ENCODE peak calls at places on chromosomes 7 and 10, in nine cellular contexts. F is transverse colon, L is suprapubic skin, I is GM23338, X is GM12878, Y is HCT116, V is breast epithelium, J is sigmoid colon, B is prostate gland. O is an unnamed sample.

GRCh38 chr10:34370121-34370520 is 445.0 kb downstream of the PARD3 start:
- DNase-seq in F (no peak), L (no peak), I (no peak), X (no peak), Y (no peak), V (no peak), J (no peak), B (no peak), O (no peak)

GRCh38 chr10:119217937-119218579 is 10.7 kb downstream of the GRK5 start:
- DNase-seq in F (no peak), L (no peak), I (no peak), X (no peak), Y (no peak), V (no peak), J (peak), B (no peak), O (no peak)

GRCh38 chr7:159158125-159158887 is 13.6 kb upstream of the VIPR2 start:
- DNase-seq in F (no peak), L (no peak), I (no peak), X (no peak), Y (no peak), V (peak), J (no peak), B (no peak), O (no peak)

GRCh38 chr7:706721-707120 is 19.8 kb upstream of the DNAAF5 start:
- DNase-seq in F (peak), L (peak), I (no peak), X (no peak), Y (no peak), V (no peak), J (peak), B (no peak), O (peak)

GRCh38 chr10:28678687-28679457 is 1.6 kb downstream of the BAMBI start:
- DNase-seq in F (no peak), L (no peak), I (no peak), X (no peak), Y (no peak), V (no peak), J (no peak), B (no peak), O (no peak)

GRCh38 chr7:47327698-47328391 is 254.1 kb downstream of the TNS3 start:
- DNase-seq in F (peak), L (no peak), I (peak), X (no peak), Y (no peak), V (peak), J (peak), B (peak), O (peak)

GRCh38 chr7:105666324-105666723 is 85.0 kb upstream of the EFCAB10 start:
- DNase-seq in F (no peak), L (no peak), I (no peak), X (no peak), Y (no peak), V (no peak), J (no peak), B (no peak), O (no peak)

GRCh38 chr10:92573091-92573797 is 649 bp downstream of the IDE start:
- DNase-seq in F (peak), L (no peak), I (peak), X (no peak), Y (no peak), V (no peak), J (peak), B (peak), O (peak)

GRCh38 chr10:95176101-95176500 is 17.9 kb upstream of the ACSM6 start:
- DNase-seq in F (no peak), L (no peak), I (no peak), X (no peak), Y (no peak), V (no peak), J (no peak), B (no peak), O (no peak)

GRCh38 chr10:69731184-69731583 is 70.5 kb upstream of the COL13A1 start:
- DNase-seq in F (no peak), L (no peak), I (no peak), X (no peak), Y (no peak), V (no peak), J (peak), B (no peak), O (no peak)

GRCh38 chr10:73106301-73106700 is 4.0 kb upstream of the NUDT13 start:
- DNase-seq in F (no peak), L (no peak), I (no peak), X (no peak), Y (no peak), V (no peak), J (no peak), B (no peak), O (no peak)

GRCh38 chr10:1183746-1184145 is 127.6 kb downstream of the WDR37 start:
- DNase-seq in F (no peak), L (no peak), I (no peak), X (no peak), Y (no peak), V (no peak), J (peak), B (no peak), O (no peak)

GRCh38 chr7:46468753-46469356 is 547.8 kb upstream of the IGFBP3 start:
- DNase-seq in F (no peak), L (no peak), I (peak), X (no peak), Y (peak), V (no peak), J (no peak), B (no peak), O (no peak)

GRCh38 chr10:16586358-16587138 is 64.9 kb upstream of the C1QL3 start:
- DNase-seq in F (no peak), L (no peak), I (no peak), X (peak), Y (no peak), V (no peak), J (no peak), B (no peak), O (no peak)

GRCh38 chr10:70528726-70529362 is 50.3 kb downstream of the PALD1 start:
- DNase-seq in F (no peak), L (no peak), I (peak), X (no peak), Y (peak), V (no peak), J (no peak), B (no peak), O (no peak)

GRCh38 chr10:44979281-44980181 is 922 bp upstream of the DEPP1 start:
- DNase-seq in F (no peak), L (peak), I (no peak), X (no peak), Y (no peak), V (no peak), J (peak), B (no peak), O (no peak)

GRCh38 chr7:6254891-6255290 is 17.5 kb downstream of the CYTH3 start:
- DNase-seq in F (no peak), L (no peak), I (no peak), X (no peak), Y (no peak), V (no peak), J (no peak), B (no peak), O (no peak)

GRCh38 chr10:129541208-129541607 is 74.2 kb downstream of the MGMT start:
- DNase-seq in F (no peak), L (no peak), I (no peak), X (no peak), Y (no peak), V (no peak), J (no peak), B (no peak), O (no peak)

GRCh38 chr7:17275749-17276671 is 22.4 kb upstream of the AHR start:
- DNase-seq in F (no peak), L (no peak), I (no peak), X (no peak), Y (no peak), V (no peak), J (no peak), B (peak), O (no peak)
- TF ChIP-seq POLR2AphosphoS5 in F (peak), L (no peak), I (no peak), X (no peak), Y (no peak), V (no peak), J (no peak), B (peak), O (no peak)

DNA sequence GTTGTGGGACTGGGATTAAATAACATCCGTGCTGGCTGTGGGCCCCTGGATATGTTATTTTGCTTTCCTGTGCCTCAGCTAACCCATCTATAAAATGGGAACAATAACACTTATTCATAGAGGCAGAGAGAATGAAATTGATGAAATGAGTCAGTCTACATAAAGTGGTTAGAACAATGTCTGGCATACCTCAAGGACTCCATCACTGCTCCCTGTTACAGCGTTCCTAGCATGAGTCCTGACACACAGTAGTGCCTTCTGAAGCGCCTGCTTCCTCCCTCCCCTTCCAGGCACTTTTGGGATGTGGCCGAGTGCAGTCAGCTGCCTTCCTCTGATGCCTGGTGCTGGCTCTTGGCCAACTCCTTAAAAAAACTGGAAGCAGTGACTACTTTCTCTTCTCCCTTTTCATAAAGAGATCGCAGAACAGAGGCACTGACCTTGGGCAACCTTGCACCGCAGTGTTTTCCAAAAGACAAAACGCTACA is 108.4 kb upstream of the ZMIZ1 start:
- DNase-seq in F (peak), L (no peak), I (no peak), X (no peak), Y (no peak), V (peak), J (peak), B (peak), O (peak)
- TF ChIP-seq POLR2AphosphoS5 in F (peak), L (no peak), I (no peak), X (no peak), Y (no peak), V (peak), J (peak), B (peak), O (no peak)

GRCh38 chr10:116973946-116974345 is 31.0 kb downstream of the SHTN1 start:
- DNase-seq in F (no peak), L (no peak), I (peak), X (no peak), Y (no peak), V (no peak), J (no peak), B (no peak), O (no peak)

GRCh38 chr10:116978906-116979305 is 26.1 kb downstream of the SHTN1 start:
- DNase-seq in F (no peak), L (no peak), I (no peak), X (no peak), Y (no peak), V (no peak), J (no peak), B (no peak), O (no peak)

GRCh38 chr10:116972136-116972535 is 32.9 kb downstream of the SHTN1 start:
- DNase-seq in F (no peak), L (no peak), I (no peak), X (no peak), Y (no peak), V (no peak), J (no peak), B (no peak), O (no peak)

GRCh38 chr10:116973371-116973905 is 31.5 kb downstream of the SHTN1 start:
- DNase-seq in F (no peak), L (no peak), I (no peak), X (no peak), Y (no peak), V (no peak), J (no peak), B (no peak), O (no peak)

DNA sequence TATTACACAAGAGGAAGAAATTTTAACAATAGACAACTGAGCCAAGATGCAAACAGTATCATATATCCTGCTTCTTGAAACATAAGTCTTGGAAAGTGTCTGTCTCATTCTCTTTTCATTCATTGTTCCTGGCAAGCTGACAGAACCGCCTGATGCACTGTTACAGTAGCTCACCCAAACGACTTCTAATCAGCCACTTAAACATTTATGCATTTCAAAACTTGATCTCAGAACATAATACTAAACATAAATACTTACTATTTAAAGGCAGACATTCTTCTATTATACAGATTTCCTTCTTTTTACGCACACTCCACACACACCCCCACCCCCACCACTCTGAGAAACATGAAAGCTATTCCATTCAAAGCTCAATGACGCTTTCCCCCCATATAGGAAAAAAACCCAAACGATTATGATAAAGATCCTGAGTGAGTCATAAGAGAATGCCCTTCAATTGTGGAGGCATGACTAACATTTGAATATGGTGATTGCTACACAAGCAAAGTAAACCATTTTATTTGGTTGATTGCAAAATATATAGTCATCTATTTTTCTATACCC is 30.5 kb downstream of the SHTN1 start:
- DNase-seq in F (no peak), L (no peak), I (no peak), X (no peak), Y (peak), V (no peak), J (no peak), B (no peak), O (no peak)
- TF ChIP-seq POLR2AphosphoS5 in F (no peak), L (no peak), I (no peak), X (no peak), Y (no peak), V (no peak), J (no peak), B (no peak), O (no peak)

GRCh38 chr10:17662193-17663138 is 18.5 kb downstream of the STAM start:
- DNase-seq in F (no peak), L (no peak), I (no peak), X (no peak), Y (no peak), V (no peak), J (no peak), B (no peak), O (no peak)
- TF ChIP-seq POLR2AphosphoS5 in F (no peak), L (no peak), I (no peak), X (no peak), Y (no peak), V (no peak), J (no peak), B (no peak), O (no peak)

GRCh38 chr7:152663926-152664325 is 12.0 kb downstream of the XRCC2 start:
- DNase-seq in F (no peak), L (no peak), I (no peak), X (no peak), Y (no peak), V (no peak), J (no peak), B (no peak), O (no peak)
- TF ChIP-seq POLR2AphosphoS5 in F (no peak), L (no peak), I (no peak), X (no peak), Y (no peak), V (no peak), J (no peak), B (no peak), O (no peak)

DNA sequence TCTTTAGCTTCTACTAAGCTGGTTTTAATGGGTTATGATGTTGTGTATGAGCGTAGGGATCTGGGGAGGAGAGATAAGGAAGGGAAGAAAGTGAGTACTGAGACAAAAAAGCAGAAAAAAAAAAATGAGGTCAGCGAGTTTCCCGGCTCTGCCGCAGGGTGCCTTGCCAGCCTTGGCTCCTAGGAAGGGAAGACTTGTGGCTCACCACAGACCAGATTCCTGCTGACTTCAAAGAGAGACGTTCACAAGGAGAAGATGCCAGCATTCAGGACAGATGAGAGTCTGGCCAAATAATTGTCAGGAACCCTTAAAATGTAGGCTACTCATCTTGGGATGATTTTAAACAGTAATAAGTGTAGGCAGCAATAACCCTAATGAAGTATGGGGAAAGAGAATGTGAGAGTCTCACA is 11.4 kb upstream of the FAS start:
- DNase-seq in F (no peak), L (no peak), I (no peak), X (no peak), Y (no peak), V (peak), J (peak), B (peak), O (no peak)
- TF ChIP-seq POLR2AphosphoS5 in F (peak), L (no peak), I (no peak), X (no peak), Y (no peak), V (peak), J (peak), B (peak), O (no peak)

GRCh38 chr10:84424731-84425165 is 96.4 kb downstream of the CCSER2 start:
- DNase-seq in F (peak), L (peak), I (peak), X (peak), Y (peak), V (peak), J (peak), B (peak), O (peak)
- TF ChIP-seq POLR2AphosphoS5 in F (peak), L (no peak), I (no peak), X (no peak), Y (no peak), V (no peak), J (peak), B (peak), O (peak)

DNA sequence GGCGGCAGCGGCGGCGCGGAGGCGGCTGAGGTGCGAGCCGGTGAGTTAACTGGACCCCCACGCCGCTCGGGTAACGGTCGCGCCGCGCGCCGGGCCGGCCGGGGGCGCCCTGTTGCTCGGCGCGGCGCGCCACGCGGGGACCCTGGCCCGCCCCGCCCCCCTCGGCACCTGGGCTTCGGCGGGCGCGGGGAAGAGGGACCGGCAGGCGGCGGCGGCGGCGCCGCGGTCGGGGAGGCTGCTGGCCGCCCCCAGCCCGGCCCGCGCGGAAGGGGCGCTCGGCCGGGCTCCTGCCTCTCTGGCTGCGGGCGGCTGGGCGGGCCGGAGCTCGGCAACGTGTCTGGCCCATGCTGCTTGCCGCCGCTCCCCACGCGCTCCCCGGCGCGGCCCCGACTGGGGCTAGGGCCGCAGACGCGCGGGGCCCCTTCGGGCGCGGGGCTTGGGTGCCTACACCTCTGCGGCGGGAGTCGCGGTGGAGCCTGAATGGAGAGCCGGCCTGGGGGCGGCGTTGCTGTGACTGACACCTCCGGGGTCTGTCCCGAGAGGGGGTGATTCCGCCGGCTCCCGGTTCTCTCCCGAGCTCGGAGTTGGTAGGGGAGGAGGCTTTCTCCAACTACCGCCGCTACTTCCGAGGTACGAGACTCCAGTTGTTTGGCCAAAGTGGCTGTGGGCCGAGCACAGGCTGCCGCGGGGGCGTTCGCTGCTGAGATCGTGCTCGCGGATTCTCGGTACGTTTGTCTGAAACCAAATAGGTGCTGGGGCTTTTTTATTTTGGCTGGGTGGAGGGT is 494 bp downstream of the PALS2 start:
- DNase-seq in F (peak), L (peak), I (peak), X (no peak), Y (no peak), V (peak), J (peak), B (peak), O (peak)
- TF ChIP-seq POLR2AphosphoS5 in F (no peak), L (no peak), I (no peak), X (peak), Y (no peak), V (no peak), J (no peak), B (no peak), O (no peak)

GRCh38 chr10:60848126-60848525 is 69.8 kb downstream of the CDK1 start:
- DNase-seq in F (no peak), L (no peak), I (no peak), X (no peak), Y (no peak), V (peak), J (no peak), B (no peak), O (no peak)
- TF ChIP-seq POLR2AphosphoS5 in F (no peak), L (no peak), I (no peak), X (no peak), Y (no peak), V (no peak), J (no peak), B (no peak), O (no peak)

GRCh38 chr10:26859241-26860025 is 1.3 kb downstream of the ABI1 start:
- DNase-seq in F (no peak), L (no peak), I (no peak), X (no peak), Y (no peak), V (no peak), J (no peak), B (no peak), O (no peak)

GRCh38 chr10:26860026-26860541 is 674 bp downstream of the ABI1 start:
- DNase-seq in F (peak), L (peak), I (peak), X (no peak), Y (no peak), V (peak), J (peak), B (peak), O (peak)

GRCh38 chr10:26861326-26861998 is 704 bp upstream of the ABI1 start:
- DNase-seq in F (no peak), L (no peak), I (no peak), X (no peak), Y (no peak), V (no peak), J (no peak), B (no peak), O (no peak)

GRCh38 chr10:26858707-26859034 is 2.1 kb downstream of the ABI1 start:
- DNase-seq in F (no peak), L (no peak), I (no peak), X (no peak), Y (no peak), V (no peak), J (no peak), B (peak), O (no peak)

DNA sequence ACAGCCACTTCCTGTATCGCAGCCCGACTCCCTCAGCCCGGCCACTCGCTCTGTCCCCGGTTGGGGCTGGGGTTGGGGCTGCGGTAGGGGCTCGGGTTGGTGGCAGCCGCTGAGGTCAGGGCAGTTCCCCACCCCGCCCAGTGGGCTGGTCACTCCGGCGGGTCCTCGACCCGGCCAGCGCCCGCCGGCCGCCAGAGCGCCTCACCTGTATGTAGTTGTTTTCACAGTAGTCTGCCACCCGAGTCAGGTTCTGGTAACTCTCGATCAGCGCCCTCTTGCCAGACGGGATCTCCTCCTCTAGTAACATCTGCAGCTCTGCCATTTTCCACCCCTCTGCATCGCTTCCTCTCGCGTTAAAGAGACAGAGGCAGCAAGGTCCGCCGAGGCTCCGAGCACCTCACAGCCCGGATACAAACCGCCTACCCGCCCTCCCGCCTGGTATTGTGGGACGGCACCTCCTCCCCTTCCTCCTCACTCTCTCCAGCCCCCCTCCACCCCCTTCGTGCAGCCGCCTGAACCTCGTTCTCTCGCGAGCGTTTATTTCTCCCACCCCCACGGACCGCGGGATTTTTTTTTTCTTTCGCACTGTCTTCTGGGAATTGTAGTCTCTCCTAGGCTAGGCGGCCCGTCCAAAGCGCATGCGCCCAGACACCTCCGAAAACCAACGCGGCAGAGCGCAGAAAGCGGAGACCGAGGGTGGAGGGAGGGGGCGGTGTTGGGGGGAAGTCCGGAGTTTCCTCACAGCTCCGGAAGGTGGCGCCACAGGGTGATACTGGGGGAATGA is at the start of gene ABI1:
- DNase-seq in F (peak), L (peak), I (peak), X (peak), Y (peak), V (peak), J (peak), B (peak), O (peak)
- TF ChIP-seq POLR2AphosphoS5 in F (peak), L (no peak), I (peak), X (peak), Y (peak), V (peak), J (peak), B (peak), O (peak)